ENCODE peak calls at places on chromosomes 3 and 15, in eight cellular contexts. One of them, this sample, is unnamed.

GRCh38 chr3:124261301-124261700 is 269.4 kb upstream of the ROPN1 start:
- DNase-seq in NCI-H345: no peak
- DNase-seq in lung microvascular endothelial cell: no peak
- DNase-seq in stomach: no peak
- DNase-seq in AG08396: no peak
- DNase-seq in kidney tubule cell: peak
- DNase-seq in NCI-H1417: no peak
- DNase-seq in GM03348: no peak
- DNase-seq in this sample: peak

GRCh38 chr3:140176526-140176925 is 241.5 kb downstream of the CLSTN2 start:
- DNase-seq in NCI-H345: no peak
- DNase-seq in lung microvascular endothelial cell: no peak
- DNase-seq in stomach: no peak
- DNase-seq in AG08396: no peak
- DNase-seq in kidney tubule cell: peak
- DNase-seq in NCI-H1417: no peak
- DNase-seq in GM03348: peak
- DNase-seq in this sample: no peak

GRCh38 chr15:28006116-28006911 is 92.8 kb downstream of the OCA2 start:
- DNase-seq in NCI-H345: no peak
- DNase-seq in lung microvascular endothelial cell: no peak
- DNase-seq in stomach: no peak
- DNase-seq in AG08396: no peak
- DNase-seq in kidney tubule cell: no peak
- DNase-seq in NCI-H1417: no peak
- DNase-seq in GM03348: no peak
- DNase-seq in this sample: no peak

GRCh38 chr15:87871738-87872315 is 384.7 kb downstream of the NTRK3 start:
- DNase-seq in NCI-H345: no peak
- DNase-seq in lung microvascular endothelial cell: no peak
- DNase-seq in stomach: no peak
- DNase-seq in AG08396: no peak
- DNase-seq in kidney tubule cell: no peak
- DNase-seq in NCI-H1417: no peak
- DNase-seq in GM03348: peak
- DNase-seq in this sample: no peak

GRCh38 chr3:133568294-133569014 is 5.0 kb upstream of the CDV3 start:
- DNase-seq in NCI-H345: no peak
- DNase-seq in lung microvascular endothelial cell: peak
- DNase-seq in stomach: no peak
- DNase-seq in AG08396: peak
- DNase-seq in kidney tubule cell: peak
- DNase-seq in NCI-H1417: no peak
- DNase-seq in GM03348: peak
- DNase-seq in this sample: no peak

GRCh38 chr15:31440754-31441298 is 114.2 kb downstream of the KLF13 start:
- DNase-seq in NCI-H345: no peak
- DNase-seq in lung microvascular endothelial cell: peak
- DNase-seq in stomach: peak
- DNase-seq in AG08396: peak
- DNase-seq in kidney tubule cell: peak
- DNase-seq in NCI-H1417: no peak
- DNase-seq in GM03348: peak
- DNase-seq in this sample: peak

GRCh38 chr3:115161866-115162265 is 14.8 kb upstream of the ZBTB20 start:
- DNase-seq in NCI-H345: no peak
- DNase-seq in lung microvascular endothelial cell: no peak
- DNase-seq in stomach: no peak
- DNase-seq in AG08396: no peak
- DNase-seq in kidney tubule cell: no peak
- DNase-seq in NCI-H1417: no peak
- DNase-seq in GM03348: no peak
- DNase-seq in this sample: no peak

GRCh38 chr3:128447561-128448013 is 19.1 kb downstream of the DNAJB8 start:
- DNase-seq in NCI-H345: no peak
- DNase-seq in lung microvascular endothelial cell: no peak
- DNase-seq in stomach: no peak
- DNase-seq in AG08396: no peak
- DNase-seq in kidney tubule cell: peak
- DNase-seq in NCI-H1417: no peak
- DNase-seq in GM03348: no peak
- DNase-seq in this sample: no peak

GRCh38 chr15:45157974-45158373 is 28.2 kb downstream of the DUOX1 start:
- DNase-seq in NCI-H345: no peak
- DNase-seq in lung microvascular endothelial cell: peak
- DNase-seq in stomach: no peak
- DNase-seq in AG08396: peak
- DNase-seq in kidney tubule cell: no peak
- DNase-seq in NCI-H1417: no peak
- DNase-seq in GM03348: peak
- DNase-seq in this sample: no peak

GRCh38 chr15:62809106-62809967 is 233.2 kb upstream of the TPM1 start:
- DNase-seq in NCI-H345: no peak
- DNase-seq in lung microvascular endothelial cell: no peak
- DNase-seq in stomach: no peak
- DNase-seq in AG08396: peak
- DNase-seq in kidney tubule cell: peak
- DNase-seq in NCI-H1417: no peak
- DNase-seq in GM03348: peak
- DNase-seq in this sample: peak

GRCh38 chr3:156217674-156218352 is 97.4 kb downstream of the KCNAB1 start:
- DNase-seq in NCI-H345: no peak
- DNase-seq in lung microvascular endothelial cell: peak
- DNase-seq in stomach: no peak
- DNase-seq in AG08396: no peak
- DNase-seq in kidney tubule cell: peak
- DNase-seq in NCI-H1417: no peak
- DNase-seq in GM03348: no peak
- DNase-seq in this sample: no peak

GRCh38 chr15:72521682-72522081 is 47.6 kb downstream of the ARIH1 start:
- DNase-seq in NCI-H345: no peak
- DNase-seq in lung microvascular endothelial cell: peak
- DNase-seq in stomach: no peak
- DNase-seq in AG08396: no peak
- DNase-seq in kidney tubule cell: peak
- DNase-seq in NCI-H1417: no peak
- DNase-seq in GM03348: no peak
- DNase-seq in this sample: no peak

GRCh38 chr15:99455796-99456160 is 110.0 kb upstream of the MEF2A start:
- DNase-seq in NCI-H345: no peak
- DNase-seq in lung microvascular endothelial cell: no peak
- DNase-seq in stomach: no peak
- DNase-seq in AG08396: no peak
- DNase-seq in kidney tubule cell: no peak
- DNase-seq in NCI-H1417: no peak
- DNase-seq in GM03348: no peak
- DNase-seq in this sample: no peak

GRCh38 chr3:69324362-69325025 is 61.4 kb downstream of the FRMD4B start:
- DNase-seq in NCI-H345: peak
- DNase-seq in lung microvascular endothelial cell: peak
- DNase-seq in stomach: no peak
- DNase-seq in AG08396: no peak
- DNase-seq in kidney tubule cell: peak
- DNase-seq in NCI-H1417: no peak
- DNase-seq in GM03348: no peak
- DNase-seq in this sample: no peak

GRCh38 chr3:24201301-24201700 is 256.2 kb downstream of the NR1D2 start:
- DNase-seq in NCI-H345: no peak
- DNase-seq in lung microvascular endothelial cell: no peak
- DNase-seq in stomach: no peak
- DNase-seq in AG08396: no peak
- DNase-seq in kidney tubule cell: peak
- DNase-seq in NCI-H1417: no peak
- DNase-seq in GM03348: no peak
- DNase-seq in this sample: no peak

GRCh38 chr15:71691700-71692417 is 118.5 kb upstream of the NR2E3 start:
- DNase-seq in NCI-H345: no peak
- DNase-seq in lung microvascular endothelial cell: no peak
- DNase-seq in stomach: peak
- DNase-seq in AG08396: peak
- DNase-seq in kidney tubule cell: peak
- DNase-seq in NCI-H1417: no peak
- DNase-seq in GM03348: peak
- DNase-seq in this sample: no peak

GRCh38 chr3:104359546-104359945 is 1007.2 kb upstream of the ALCAM start:
- DNase-seq in NCI-H345: no peak
- DNase-seq in lung microvascular endothelial cell: peak
- DNase-seq in stomach: no peak
- DNase-seq in AG08396: peak
- DNase-seq in kidney tubule cell: peak
- DNase-seq in NCI-H1417: no peak
- DNase-seq in GM03348: peak
- DNase-seq in this sample: no peak

GRCh38 chr3:168511428-168512014 is 415.8 kb upstream of the GOLIM4 start:
- DNase-seq in NCI-H345: no peak
- DNase-seq in lung microvascular endothelial cell: peak
- DNase-seq in stomach: no peak
- DNase-seq in AG08396: peak
- DNase-seq in kidney tubule cell: peak
- DNase-seq in NCI-H1417: peak
- DNase-seq in GM03348: peak
- DNase-seq in this sample: no peak

GRCh38 chr15:75620776-75621536 is 4.6 kb downstream of the SNUPN start:
- DNase-seq in NCI-H345: no peak
- DNase-seq in lung microvascular endothelial cell: peak
- DNase-seq in stomach: peak
- DNase-seq in AG08396: peak
- DNase-seq in kidney tubule cell: peak
- DNase-seq in NCI-H1417: no peak
- DNase-seq in GM03348: peak
- DNase-seq in this sample: no peak

GRCh38 chr15:62506217-62506805 is 341.2 kb upstream of the C2CD4B start:
- DNase-seq in NCI-H345: no peak
- DNase-seq in lung microvascular endothelial cell: no peak
- DNase-seq in stomach: no peak
- DNase-seq in AG08396: peak
- DNase-seq in kidney tubule cell: peak
- DNase-seq in NCI-H1417: no peak
- DNase-seq in GM03348: peak
- DNase-seq in this sample: no peak

GRCh38 chr3:12782172-12782815 is 14.2 kb upstream of the CAND2 start:
- DNase-seq in NCI-H345: no peak
- DNase-seq in lung microvascular endothelial cell: no peak
- DNase-seq in stomach: peak
- DNase-seq in AG08396: peak
- DNase-seq in kidney tubule cell: no peak
- DNase-seq in NCI-H1417: no peak
- DNase-seq in GM03348: no peak
- DNase-seq in this sample: no peak

GRCh38 chr15:22961661-22962221 is 18.4 kb downstream of the CYFIP1 start:
- DNase-seq in NCI-H345: no peak
- DNase-seq in lung microvascular endothelial cell: peak
- DNase-seq in stomach: no peak
- DNase-seq in AG08396: no peak
- DNase-seq in kidney tubule cell: peak
- DNase-seq in NCI-H1417: no peak
- DNase-seq in GM03348: peak
- DNase-seq in this sample: no peak

GRCh38 chr3:104825116-104825515 is 541.6 kb upstream of the ALCAM start:
- DNase-seq in NCI-H345: no peak
- DNase-seq in lung microvascular endothelial cell: no peak
- DNase-seq in stomach: no peak
- DNase-seq in AG08396: peak
- DNase-seq in kidney tubule cell: no peak
- DNase-seq in NCI-H1417: peak
- DNase-seq in GM03348: peak
- DNase-seq in this sample: peak

GRCh38 chr3:37526511-37526910 is 335.2 kb upstream of the CTDSPL start:
- DNase-seq in NCI-H345: no peak
- DNase-seq in lung microvascular endothelial cell: no peak
- DNase-seq in stomach: no peak
- DNase-seq in AG08396: peak
- DNase-seq in kidney tubule cell: no peak
- DNase-seq in NCI-H1417: no peak
- DNase-seq in GM03348: peak
- DNase-seq in this sample: no peak